ENCODE peak calls at places on chromosome 12, in eight cellular contexts. One of them, this sample, is unnamed.

GRCh38 chr12:13210022-13210539 is 13.6 kb downstream of the EMP1 start:
- DNase-seq in bronchial epithelial cell: no peak
- DNase-seq in foreskin fibroblast: no peak
- DNase-seq in coronary artery: no peak
- DNase-seq in stomach: no peak
- DNase-seq in progenitor cell of endocrine pancreas: no peak
- DNase-seq in fibroblast of the aortic adventitia: no peak
- DNase-seq in RWPE2: no peak
- DNase-seq in this sample: no peak

GRCh38 chr12:41234672-41235071 is 46.6 kb downstream of the PDZRN4 start:
- DNase-seq in bronchial epithelial cell: no peak
- DNase-seq in foreskin fibroblast: no peak
- DNase-seq in coronary artery: no peak
- DNase-seq in stomach: no peak
- DNase-seq in progenitor cell of endocrine pancreas: no peak
- DNase-seq in fibroblast of the aortic adventitia: no peak
- DNase-seq in RWPE2: no peak
- DNase-seq in this sample: no peak

GRCh38 chr12:42094277-42094676 is 50.4 kb downstream of the GXYLT1 start:
- DNase-seq in bronchial epithelial cell: peak
- DNase-seq in foreskin fibroblast: peak
- DNase-seq in coronary artery: no peak
- DNase-seq in stomach: no peak
- DNase-seq in progenitor cell of endocrine pancreas: no peak
- DNase-seq in fibroblast of the aortic adventitia: peak
- DNase-seq in RWPE2: no peak
- DNase-seq in this sample: no peak

GRCh38 chr12:64256166-64256800 is 34.2 kb upstream of the KICS2 start:
- DNase-seq in bronchial epithelial cell: peak
- DNase-seq in foreskin fibroblast: peak
- DNase-seq in coronary artery: no peak
- DNase-seq in stomach: no peak
- DNase-seq in progenitor cell of endocrine pancreas: no peak
- DNase-seq in fibroblast of the aortic adventitia: peak
- DNase-seq in RWPE2: no peak
- DNase-seq in this sample: no peak

GRCh38 chr12:52380271-52380694 is 5.2 kb downstream of the KRT84 start:
- DNase-seq in bronchial epithelial cell: peak
- DNase-seq in foreskin fibroblast: no peak
- DNase-seq in coronary artery: no peak
- DNase-seq in stomach: peak
- DNase-seq in progenitor cell of endocrine pancreas: no peak
- DNase-seq in fibroblast of the aortic adventitia: peak
- DNase-seq in RWPE2: no peak
- DNase-seq in this sample: peak

GRCh38 chr12:71671816-71672215 is 7.7 kb downstream of the THAP2 start:
- DNase-seq in bronchial epithelial cell: no peak
- DNase-seq in foreskin fibroblast: no peak
- DNase-seq in coronary artery: no peak
- DNase-seq in stomach: no peak
- DNase-seq in progenitor cell of endocrine pancreas: no peak
- DNase-seq in fibroblast of the aortic adventitia: no peak
- DNase-seq in RWPE2: no peak
- DNase-seq in this sample: no peak

GRCh38 chr12:96094201-96094600 is 58.8 kb upstream of the LTA4H start:
- DNase-seq in bronchial epithelial cell: peak
- DNase-seq in foreskin fibroblast: no peak
- DNase-seq in coronary artery: no peak
- DNase-seq in stomach: peak
- DNase-seq in progenitor cell of endocrine pancreas: no peak
- DNase-seq in fibroblast of the aortic adventitia: no peak
- DNase-seq in RWPE2: peak
- DNase-seq in this sample: no peak

GRCh38 chr12:48000878-48001321 is 3.4 kb downstream of the COL2A1 start:
- DNase-seq in bronchial epithelial cell: peak
- DNase-seq in foreskin fibroblast: peak
- DNase-seq in coronary artery: no peak
- DNase-seq in stomach: no peak
- DNase-seq in progenitor cell of endocrine pancreas: no peak
- DNase-seq in fibroblast of the aortic adventitia: peak
- DNase-seq in RWPE2: no peak
- DNase-seq in this sample: no peak

GRCh38 chr12:7989827-7990491 is 42.6 kb upstream of the FOXJ2 start:
- DNase-seq in bronchial epithelial cell: no peak
- DNase-seq in foreskin fibroblast: no peak
- DNase-seq in coronary artery: no peak
- DNase-seq in stomach: peak
- DNase-seq in progenitor cell of endocrine pancreas: no peak
- DNase-seq in fibroblast of the aortic adventitia: no peak
- DNase-seq in RWPE2: no peak
- DNase-seq in this sample: peak

GRCh38 chr12:45227668-45228067 is 11.8 kb downstream of the ANO6 start:
- DNase-seq in bronchial epithelial cell: no peak
- DNase-seq in foreskin fibroblast: no peak
- DNase-seq in coronary artery: no peak
- DNase-seq in stomach: no peak
- DNase-seq in progenitor cell of endocrine pancreas: no peak
- DNase-seq in fibroblast of the aortic adventitia: no peak
- DNase-seq in RWPE2: no peak
- DNase-seq in this sample: no peak

GRCh38 chr12:114835031-114835430 is 151.1 kb upstream of the TBX3 start:
- DNase-seq in bronchial epithelial cell: no peak
- DNase-seq in foreskin fibroblast: peak
- DNase-seq in coronary artery: no peak
- DNase-seq in stomach: no peak
- DNase-seq in progenitor cell of endocrine pancreas: no peak
- DNase-seq in fibroblast of the aortic adventitia: peak
- DNase-seq in RWPE2: no peak
- DNase-seq in this sample: no peak

GRCh38 chr12:91404362-91404899 is 221.8 kb upstream of the DCN start:
- DNase-seq in bronchial epithelial cell: peak
- DNase-seq in foreskin fibroblast: no peak
- DNase-seq in coronary artery: no peak
- DNase-seq in stomach: no peak
- DNase-seq in progenitor cell of endocrine pancreas: no peak
- DNase-seq in fibroblast of the aortic adventitia: no peak
- DNase-seq in RWPE2: no peak
- DNase-seq in this sample: no peak

GRCh38 chr12:53935562-53936341 is 2.9 kb upstream of the HOXC13 start:
- DNase-seq in bronchial epithelial cell: no peak
- DNase-seq in foreskin fibroblast: no peak
- DNase-seq in coronary artery: no peak
- DNase-seq in stomach: no peak
- DNase-seq in progenitor cell of endocrine pancreas: no peak
- DNase-seq in fibroblast of the aortic adventitia: no peak
- DNase-seq in RWPE2: no peak
- DNase-seq in this sample: no peak

GRCh38 chr12:122646568-122647220 is 56.5 kb downstream of the HCAR2 start:
- DNase-seq in bronchial epithelial cell: peak
- DNase-seq in foreskin fibroblast: peak
- DNase-seq in coronary artery: no peak
- DNase-seq in stomach: no peak
- DNase-seq in progenitor cell of endocrine pancreas: no peak
- DNase-seq in fibroblast of the aortic adventitia: peak
- DNase-seq in RWPE2: no peak
- DNase-seq in this sample: no peak

DNA sequence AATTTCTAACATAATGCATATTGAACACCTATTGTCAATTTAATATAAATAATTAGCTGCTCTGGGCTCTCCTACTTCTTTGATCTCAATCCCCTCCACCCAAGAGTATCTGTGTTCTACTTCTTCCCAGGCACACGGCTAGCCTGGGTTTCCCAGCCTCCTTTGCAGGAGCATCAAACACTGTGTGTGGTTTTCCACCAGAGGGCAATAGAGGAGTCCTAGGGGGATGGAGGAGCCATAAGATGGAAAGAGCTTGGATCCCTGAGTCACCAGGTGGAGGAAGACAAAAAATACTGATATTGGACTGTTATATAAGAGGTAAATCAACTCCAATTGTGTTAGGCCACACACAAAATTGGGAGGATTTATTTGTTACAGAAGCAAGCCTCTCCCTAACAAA is 333.7 kb downstream of the GLT1D1 start:
- DNase-seq in bronchial epithelial cell: no peak
- DNase-seq in foreskin fibroblast: no peak
- DNase-seq in coronary artery: no peak
- DNase-seq in stomach: no peak
- DNase-seq in progenitor cell of endocrine pancreas: no peak
- DNase-seq in fibroblast of the aortic adventitia: no peak
- DNase-seq in RWPE2: no peak
- DNase-seq in this sample: no peak
- TF ChIP-seq CTCF in bronchial epithelial cell: no peak
- TF ChIP-seq CTCF in foreskin fibroblast: no peak
- TF ChIP-seq CTCF in coronary artery: no peak
- TF ChIP-seq CTCF in stomach: no peak
- TF ChIP-seq CTCF in progenitor cell of endocrine pancreas: peak
- TF ChIP-seq CTCF in fibroblast of the aortic adventitia: no peak
- TF ChIP-seq CTCF in RWPE2: peak
- TF ChIP-seq CTCF in this sample: no peak

GRCh38 chr12:77010637-77011548 is 54.5 kb downstream of the E2F7 start:
- DNase-seq in bronchial epithelial cell: peak
- DNase-seq in foreskin fibroblast: peak
- DNase-seq in coronary artery: no peak
- DNase-seq in stomach: peak
- DNase-seq in progenitor cell of endocrine pancreas: peak
- DNase-seq in fibroblast of the aortic adventitia: peak
- DNase-seq in RWPE2: peak
- DNase-seq in this sample: peak
- TF ChIP-seq CTCF in bronchial epithelial cell: peak
- TF ChIP-seq CTCF in foreskin fibroblast: peak
- TF ChIP-seq CTCF in coronary artery: peak
- TF ChIP-seq CTCF in stomach: no peak
- TF ChIP-seq CTCF in progenitor cell of endocrine pancreas: peak
- TF ChIP-seq CTCF in fibroblast of the aortic adventitia: peak
- TF ChIP-seq CTCF in RWPE2: peak
- TF ChIP-seq CTCF in this sample: peak

DNA sequence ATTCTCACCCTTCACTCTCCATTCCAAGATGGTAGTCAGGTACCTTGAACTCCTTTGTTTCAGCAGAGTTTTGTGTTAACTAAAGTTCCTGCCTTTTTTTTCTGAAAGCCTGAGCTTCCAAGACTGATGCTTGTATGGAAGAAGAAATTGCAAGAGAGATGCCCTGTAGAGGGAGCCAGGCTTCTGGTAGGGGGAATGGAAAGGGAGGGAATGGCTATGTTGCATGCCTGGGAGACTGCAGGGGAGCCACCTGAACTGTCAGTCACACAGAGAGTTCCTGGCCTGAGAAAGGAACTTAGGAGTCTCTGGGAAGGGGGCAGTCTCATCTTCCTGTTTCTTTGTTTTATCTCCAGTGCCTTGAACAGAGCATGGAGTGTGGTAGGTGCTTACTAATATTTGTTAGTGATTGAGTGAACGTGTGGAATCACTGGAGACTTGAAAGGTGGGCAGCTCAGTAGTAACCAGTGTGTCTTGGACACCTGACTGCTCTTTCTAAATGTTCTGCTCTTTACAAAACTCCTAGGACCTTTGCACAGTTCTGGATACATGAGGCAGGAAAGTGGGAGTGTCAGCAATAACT is 132.2 kb downstream of the ANO4 start:
- DNase-seq in bronchial epithelial cell: peak
- DNase-seq in foreskin fibroblast: no peak
- DNase-seq in coronary artery: no peak
- DNase-seq in stomach: no peak
- DNase-seq in progenitor cell of endocrine pancreas: peak
- DNase-seq in fibroblast of the aortic adventitia: peak
- DNase-seq in RWPE2: no peak
- DNase-seq in this sample: peak
- TF ChIP-seq CTCF in bronchial epithelial cell: peak
- TF ChIP-seq CTCF in foreskin fibroblast: peak
- TF ChIP-seq CTCF in coronary artery: no peak
- TF ChIP-seq CTCF in stomach: no peak
- TF ChIP-seq CTCF in progenitor cell of endocrine pancreas: peak
- TF ChIP-seq CTCF in fibroblast of the aortic adventitia: peak
- TF ChIP-seq CTCF in RWPE2: peak
- TF ChIP-seq CTCF in this sample: no peak

GRCh38 chr12:3119745-3120660 is 42.8 kb downstream of the TSPAN9 start:
- DNase-seq in bronchial epithelial cell: peak
- DNase-seq in foreskin fibroblast: peak
- DNase-seq in coronary artery: peak
- DNase-seq in stomach: no peak
- DNase-seq in progenitor cell of endocrine pancreas: no peak
- DNase-seq in fibroblast of the aortic adventitia: no peak
- DNase-seq in RWPE2: no peak
- DNase-seq in this sample: peak
- TF ChIP-seq CTCF in bronchial epithelial cell: no peak
- TF ChIP-seq CTCF in foreskin fibroblast: no peak
- TF ChIP-seq CTCF in coronary artery: no peak
- TF ChIP-seq CTCF in stomach: no peak
- TF ChIP-seq CTCF in progenitor cell of endocrine pancreas: no peak
- TF ChIP-seq CTCF in fibroblast of the aortic adventitia: no peak
- TF ChIP-seq CTCF in RWPE2: no peak
- TF ChIP-seq CTCF in this sample: no peak

GRCh38 chr12:109582636-109583035 is 9.0 kb downstream of the MVK start:
- DNase-seq in bronchial epithelial cell: peak
- DNase-seq in foreskin fibroblast: no peak
- DNase-seq in coronary artery: no peak
- DNase-seq in stomach: no peak
- DNase-seq in progenitor cell of endocrine pancreas: no peak
- DNase-seq in fibroblast of the aortic adventitia: no peak
- DNase-seq in RWPE2: no peak
- DNase-seq in this sample: no peak
- TF ChIP-seq CTCF in bronchial epithelial cell: peak
- TF ChIP-seq CTCF in foreskin fibroblast: no peak
- TF ChIP-seq CTCF in coronary artery: no peak
- TF ChIP-seq CTCF in stomach: no peak
- TF ChIP-seq CTCF in progenitor cell of endocrine pancreas: no peak
- TF ChIP-seq CTCF in fibroblast of the aortic adventitia: no peak
- TF ChIP-seq CTCF in RWPE2: no peak
- TF ChIP-seq CTCF in this sample: no peak

This sample was measured in testis.